ENCODE peak calls at places on chromosomes 12 and 14, in eight cellular contexts. H, F, E, O, T, C, I and B are unnamed samples.

GRCh38 chr14:24106672-24107271 is 7.8 kb upstream of the DCAF11 start:
- DNase-seq in H (no peak), F (no peak), E (no peak), O (no peak), T (no peak), C (no peak), I (no peak), B (no peak)

GRCh38 chr14:101820283-101820798 is 58.8 kb downstream of the PPP2R5C start:
- DNase-seq in H (no peak), F (no peak), E (no peak), O (no peak), T (no peak), C (no peak), I (no peak), B (no peak)

GRCh38 chr12:10214877-10215267 is 2.2 kb downstream of the GABARAPL1 start:
- DNase-seq in H (no peak), F (no peak), E (no peak), O (no peak), T (no peak), C (no peak), I (no peak), B (no peak)

GRCh38 chr14:105974902-105975301 is 448.5 kb downstream of the TMEM121 start:
- DNase-seq in H (no peak), F (peak; percentile 93), E (no peak), O (no peak), T (no peak), C (no peak), I (no peak), B (no peak)

GRCh38 chr14:79254069-79254775 is 957.1 kb downstream of the DIO2 start:
- DNase-seq in H (no peak), F (no peak), E (no peak), O (no peak), T (no peak), C (peak; percentile 66), I (peak; percentile 7), B (no peak)

GRCh38 chr12:59408431-59408830 is 187.4 kb upstream of the SLC16A7 start:
- DNase-seq in H (no peak), F (no peak), E (no peak), O (no peak), T (no peak), C (peak; percentile 26), I (no peak), B (no peak)

GRCh38 chr12:112971248-112971647 is 7.1 kb upstream of the OAS2 start:
- DNase-seq in H (no peak), F (peak; percentile 44), E (no peak), O (no peak), T (no peak), C (peak; percentile 2), I (no peak), B (no peak)

GRCh38 chr12:13745100-13745678 is 236.2 kb downstream of the GRIN2B start:
- DNase-seq in H (no peak), F (no peak), E (no peak), O (no peak), T (no peak), C (no peak), I (no peak), B (no peak)

GRCh38 chr12:25254271-25254880 is 3.6 kb upstream of the KRAS start:
- DNase-seq in H (no peak), F (no peak), E (no peak), O (no peak), T (no peak), C (peak; percentile 44), I (no peak), B (no peak)

GRCh38 chr12:65656904-65657351 is 167.4 kb upstream of the HMGA2 start:
- DNase-seq in H (no peak), F (no peak), E (no peak), O (no peak), T (no peak), C (peak; percentile 99), I (peak; percentile 98), B (no peak)

GRCh38 chr12:122964439-122965257 is 1.6 kb downstream of the ABCB9 start:
- DNase-seq in H (no peak), F (no peak), E (no peak), O (no peak), T (no peak), C (no peak), I (no peak), B (no peak)

GRCh38 chr14:73713206-73713803 is 879 bp downstream of the PNMA1 start:
- DNase-seq in H (no peak), F (no peak), E (no peak), O (no peak), T (peak; percentile 57), C (no peak), I (no peak), B (no peak)
- H3K4me3 ChIP-seq in H (peak overlapping the region; percentile 71), F (peak overlapping the region; percentile 42), E (peak overlapping the region; percentile 96), O (peak overlapping the region; percentile 66), T (peak overlapping the region; percentile 91), C (peak overlapping the region; percentile 72), I (peak overlapping the region; percentile 77), B (peak overlapping the region; percentile 75)

GRCh38 chr12:19236656-19237055 is 107.1 kb downstream of the PLEKHA5 start:
- DNase-seq in H (no peak), F (no peak), E (no peak), O (no peak), T (no peak), C (peak; percentile 80), I (no peak), B (no peak)
- H3K4me3 ChIP-seq in H (no peak overlapping the region), F (no peak overlapping the region), E (no peak overlapping the region), O (no peak overlapping the region), T (no peak overlapping the region), C (no peak overlapping the region), I (no peak overlapping the region), B (no peak overlapping the region)

DNA sequence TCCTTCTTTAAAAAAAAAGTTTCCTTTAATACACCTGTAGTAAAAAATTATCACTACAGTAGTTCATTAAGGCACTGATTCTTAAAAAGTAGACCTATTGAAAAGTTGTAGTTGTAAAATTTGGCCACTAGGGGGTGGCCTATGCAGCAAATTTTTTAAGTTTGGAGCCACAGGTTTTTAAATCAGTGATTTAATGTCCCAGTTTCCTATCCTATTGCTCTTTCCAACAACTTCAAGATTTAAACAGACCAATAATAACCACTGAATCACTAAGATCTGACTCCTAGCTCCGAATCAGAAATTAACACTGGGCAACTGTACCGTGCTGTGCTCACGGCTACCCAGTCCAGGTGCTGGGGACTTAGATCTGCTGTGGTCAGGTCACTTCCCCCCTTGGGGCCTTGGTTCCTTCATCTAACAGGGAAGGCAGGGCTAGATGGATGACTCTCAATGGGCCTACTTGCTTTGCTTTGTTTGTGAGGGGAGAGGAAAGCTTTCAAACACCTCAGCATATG is 279.3 kb downstream of the MED13L start:
- DNase-seq in H (peak; percentile 50), F (peak; percentile 42), E (no peak), O (no peak), T (peak; percentile 51), C (peak; percentile 72), I (peak; percentile 46), B (no peak)
- H3K4me3 ChIP-seq in H (no peak overlapping the region), F (no peak overlapping the region), E (no peak overlapping the region), O (no peak overlapping the region), T (no peak overlapping the region), C (no peak overlapping the region), I (no peak overlapping the region), B (no peak overlapping the region)

DNA sequence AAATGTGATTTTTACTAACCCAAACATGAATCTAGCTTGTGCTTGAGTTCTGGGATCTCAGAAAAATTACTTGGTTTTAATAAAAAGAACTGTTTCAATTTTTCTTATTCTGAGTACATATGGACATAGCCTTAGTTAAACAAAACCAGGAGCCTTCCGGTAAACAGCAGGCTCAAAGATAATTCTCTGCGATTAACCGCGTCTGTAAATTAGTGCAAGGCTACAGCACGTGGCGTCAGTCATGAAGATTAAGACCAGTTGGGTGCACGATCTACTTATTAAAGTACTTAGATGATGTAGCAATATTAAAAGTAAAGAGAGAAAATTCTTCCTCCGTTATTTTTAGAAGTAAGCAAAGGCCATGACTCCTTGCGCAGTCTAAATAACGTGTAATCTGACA is 707 bp downstream of the KCNJ8 start:
- DNase-seq in H (no peak), F (no peak), E (no peak), O (no peak), T (peak; percentile 4), C (peak; percentile 12), I (no peak), B (no peak)
- H3K4me3 ChIP-seq in H (no peak overlapping the region), F (no peak overlapping the region), E (peak overlapping the region; percentile 54), O (peak overlapping the region; percentile 63), T (no peak overlapping the region), C (peak overlapping the region; percentile 96), I (peak overlapping the region; percentile 71), B (peak overlapping the region; percentile 44)

GRCh38 chr12:94873368-94874085 is 130.0 kb downstream of the NDUFA12 start:
- DNase-seq in H (peak; percentile 28), F (no peak), E (no peak), O (peak; percentile 38), T (peak; percentile 92), C (no peak), I (no peak), B (peak; percentile 72)
- H3K4me3 ChIP-seq in H (peak overlapping the region; percentile 60), F (no peak overlapping the region), E (peak overlapping the region; percentile 65), O (peak overlapping the region; percentile 66), T (peak overlapping the region; percentile 54), C (peak overlapping the region; percentile 21), I (peak overlapping the region; percentile 31), B (peak overlapping the region; percentile 35)

DNA sequence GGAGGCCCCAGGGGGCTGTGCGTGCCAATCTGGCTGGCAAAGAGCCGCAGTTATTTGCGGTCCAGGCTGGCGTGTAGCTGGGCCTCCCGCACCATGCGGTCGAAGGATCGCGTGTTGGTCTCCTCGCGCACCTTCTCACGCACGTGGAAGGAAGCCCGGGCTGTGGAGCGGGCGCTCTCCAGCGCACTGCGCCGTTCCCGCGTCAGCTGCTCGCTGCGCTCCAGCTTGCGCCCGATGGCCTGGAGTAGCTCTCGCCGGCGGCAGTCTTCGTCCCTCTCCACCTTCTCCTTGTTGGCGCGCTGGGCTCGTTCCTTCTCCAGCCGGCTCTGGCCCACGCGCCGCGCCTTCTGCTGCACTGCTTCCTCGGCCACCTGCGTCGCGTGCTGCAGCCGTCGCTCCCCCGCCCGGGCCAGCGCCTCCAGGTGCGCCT is 3.2 kb downstream of the CCDC177 start:
- DNase-seq in H (no peak), F (no peak), E (no peak), O (no peak), T (no peak), C (no peak), I (no peak), B (no peak)
- H3K4me3 ChIP-seq in H (no peak overlapping the region), F (no peak overlapping the region), E (peak overlapping the region; percentile 34), O (peak overlapping the region; percentile 33), T (peak overlapping the region; percentile 23), C (peak overlapping the region; percentile 10), I (no peak overlapping the region), B (peak overlapping the region; percentile 34)

GRCh38 chr12:132602578-132603239 is 7.7 kb downstream of the LRCOL1 start:
- DNase-seq in H (no peak), F (no peak), E (peak; percentile 54), O (no peak), T (peak; percentile 82), C (no peak), I (no peak), B (peak; percentile 64)
- H3K4me3 ChIP-seq in H (no peak overlapping the region), F (no peak overlapping the region), E (no peak overlapping the region), O (no peak overlapping the region), T (no peak overlapping the region), C (no peak overlapping the region), I (no peak overlapping the region), B (peak overlapping the region; percentile 33)

DNA sequence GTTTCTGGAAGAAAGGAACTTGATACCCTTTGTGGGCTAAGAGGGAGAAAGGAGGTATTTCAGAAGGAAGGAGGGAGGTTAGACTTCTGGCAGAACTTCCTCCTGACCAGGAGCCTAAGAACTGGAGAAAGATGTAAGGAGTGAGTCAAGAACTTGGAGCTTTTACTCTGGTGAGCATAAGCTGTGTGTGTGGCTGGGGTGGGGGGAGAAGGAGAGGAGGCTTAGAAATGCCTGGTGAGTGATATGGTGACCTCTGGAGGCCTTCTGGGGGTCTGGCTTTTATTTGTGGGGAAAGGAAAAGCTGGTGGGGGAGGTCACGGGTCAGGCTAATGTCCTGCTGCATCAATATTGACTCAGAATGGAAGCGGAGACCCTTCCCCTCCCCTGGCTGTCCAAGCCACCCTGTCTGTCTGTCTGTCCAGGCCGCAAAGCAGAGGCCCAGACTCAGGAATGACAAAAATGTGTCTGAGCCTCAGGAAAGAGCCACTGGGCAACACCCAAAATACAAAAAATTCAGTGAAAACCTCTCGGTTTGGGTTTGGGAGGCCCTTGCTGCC is 4.8 kb downstream of the LRP1 start:
- DNase-seq in H (no peak), F (no peak), E (no peak), O (no peak), T (peak; percentile 64), C (peak; percentile 55), I (no peak), B (no peak)
- H3K4me3 ChIP-seq in H (no peak overlapping the region), F (no peak overlapping the region), E (peak overlapping the region; percentile 14), O (peak overlapping the region; percentile 6), T (no peak overlapping the region), C (no peak overlapping the region), I (peak overlapping the region; percentile 95), B (peak overlapping the region; percentile 74)